ENCODE peak calls at places on chromosomes 16 and 17, in ten cellular contexts. O is suprapubic skin; B is Karpas-422; D is mammary epithelial cell; V is IMR-90; U is trophoblast cell; G is neuronal stem cell; K is ovary; Y is CD8-positive, alpha-beta T cell; L is heart left ventricle. H is an unnamed sample. For H3K4me1 and H3K9me3, the result is how much of the 10 kb centered on the place peaks cover.

GRCh38 chr17:15290605-15291004 is 25.5 kb upstream of the PMP22 start:
- DNase-seq in O (no peak), B (no peak), D (no peak), V (no peak), U (peak), G (no peak), K (no peak), Y (no peak), L (no peak), H (no peak)

GRCh38 chr17:7380321-7380720 is 568 bp upstream of the TNK1 start:
- DNase-seq in O (peak), B (no peak), D (no peak), V (peak), U (peak), G (no peak), K (peak), Y (no peak), L (no peak), H (no peak)

GRCh38 chr17:21039839-21040575 is 2.8 kb downstream of the USP22 start:
- DNase-seq in O (no peak), B (peak), D (peak), V (peak), U (no peak), G (no peak), K (peak), Y (peak), L (no peak), H (no peak)

GRCh38 chr17:2986925-2987324 is 76.5 kb downstream of the OR1D5 start:
- DNase-seq in O (no peak), B (no peak), D (no peak), V (no peak), U (no peak), G (no peak), K (no peak), Y (no peak), L (no peak), H (peak)

GRCh38 chr17:20784100-20784665 is 204.7 kb downstream of the CDRT15L2 start:
- DNase-seq in O (no peak), B (no peak), D (no peak), V (no peak), U (no peak), G (no peak), K (no peak), Y (no peak), L (no peak), H (no peak)

GRCh38 chr17:70327723-70328122 is 158.4 kb downstream of the KCNJ2 start:
- DNase-seq in O (no peak), B (no peak), D (no peak), V (no peak), U (no peak), G (no peak), K (no peak), Y (no peak), L (no peak), H (no peak)

GRCh38 chr16:70484867-70485266 is 30.5 kb downstream of the FCSK start:
- DNase-seq in O (no peak), B (no peak), D (no peak), V (no peak), U (no peak), G (no peak), K (no peak), Y (no peak), L (no peak), H (no peak)

GRCh38 chr17:9370464-9370863 is 205.2 kb downstream of the STX8 start:
- DNase-seq in O (no peak), B (no peak), D (peak), V (peak), U (no peak), G (no peak), K (no peak), Y (no peak), L (no peak), H (no peak)

GRCh38 chr17:64024781-64025731 is 4.6 kb upstream of the ICAM2 start:
- DNase-seq in O (peak), B (no peak), D (no peak), V (peak), U (peak), G (no peak), K (no peak), Y (peak), L (no peak), H (peak)

GRCh38 chr17:67531291-67531690 is 154.2 kb downstream of the PITPNC1 start:
- DNase-seq in O (no peak), B (no peak), D (no peak), V (no peak), U (no peak), G (no peak), K (no peak), Y (no peak), L (no peak), H (no peak)

GRCh38 chr17:43020030-43020621 is 2.1 kb downstream of the VAT1 start:
- DNase-seq in O (no peak), B (no peak), D (no peak), V (no peak), U (no peak), G (no peak), K (no peak), Y (no peak), L (no peak), H (no peak)

GRCh38 chr17:76354747-76355310 is 1.1 kb upstream of the PRPSAP1 start:
- DNase-seq in O (no peak), B (peak), D (no peak), V (no peak), U (no peak), G (no peak), K (no peak), Y (no peak), L (no peak), H (no peak)

GRCh38 chr17:82815354-82815753 is 24.5 kb downstream of the ZNF750 start:
- DNase-seq in O (no peak), B (no peak), D (no peak), V (no peak), U (no peak), G (no peak), K (no peak), Y (no peak), L (peak), H (no peak)

GRCh38 chr17:78325076-78325712 is 34.7 kb downstream of the SOCS3 start:
- DNase-seq in O (peak), B (peak), D (no peak), V (peak), U (peak), G (no peak), K (no peak), Y (no peak), L (peak), H (peak)

GRCh38 chr16:88701541-88702363 is 4.5 kb downstream of the RNF166 start:
- DNase-seq in O (no peak), B (no peak), D (no peak), V (no peak), U (no peak), G (no peak), K (no peak), Y (peak), L (no peak), H (no peak)
- H3K4me1 ChIP-seq in O (half or more), B (under half), D (under half), V (under half), U (under half), G (under half), K (under half), Y (half or more), L (half or more), H (under half)

GRCh38 chr16:16162591-16162990 is 60.7 kb downstream of the ABCC6 start:
- DNase-seq in O (no peak), B (no peak), D (no peak), V (no peak), U (no peak), G (no peak), K (no peak), Y (no peak), L (peak), H (no peak)
- H3K9me3 ChIP-seq in O (under half), B (under half), D (under half), V (under half), U (under half), G (under half), K (under half), Y (under half), L (under half), H (under half)

GRCh38 chr17:80790021-80790765 is 201.4 kb upstream of the CHMP6 start:
- DNase-seq in O (no peak), B (peak), D (no peak), V (no peak), U (no peak), G (no peak), K (no peak), Y (peak), L (no peak), H (no peak)
- H3K4me1 ChIP-seq in O (under half), B (under half), D (under half), V (under half), U (under half), G (under half), K (under half), Y (half or more), L (under half), H (under half)

DNA sequence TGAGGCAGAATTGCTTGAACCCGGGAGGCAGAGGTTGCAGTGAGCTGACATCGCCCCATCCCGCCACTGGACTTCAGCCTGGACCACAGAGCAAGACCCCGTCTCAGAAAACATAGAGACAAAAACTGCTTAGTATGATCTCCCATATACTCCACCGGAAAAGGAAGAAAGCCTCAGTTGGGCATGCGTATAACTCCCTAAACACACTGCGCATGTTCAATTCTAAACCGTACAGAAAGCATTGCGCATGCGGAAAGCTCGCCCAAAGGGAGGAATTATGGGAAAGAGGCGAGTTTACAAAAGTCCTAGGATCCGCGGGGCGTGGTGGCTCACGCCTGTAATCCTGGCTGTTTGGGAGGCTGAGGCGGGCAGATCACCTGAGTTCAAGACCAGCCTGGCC is 312.7 kb upstream of the ERCC4 start:
- DNase-seq in O (no peak), B (no peak), D (no peak), V (no peak), U (no peak), G (no peak), K (no peak), Y (no peak), L (no peak), H (no peak)
- H3K9me3 ChIP-seq in O (under half), B (under half), D (under half), V (under half), U (under half), G (under half), K (under half), Y (under half), L (under half), H (under half)

GRCh38 chr17:31510273-31511175 is 119.0 kb downstream of the RAB11FIP4 start:
- DNase-seq in O (no peak), B (no peak), D (no peak), V (peak), U (no peak), G (no peak), K (no peak), Y (peak), L (no peak), H (peak)

GRCh38 chr17:31512104-31512740 is 120.7 kb downstream of the RAB11FIP4 start:
- DNase-seq in O (no peak), B (no peak), D (no peak), V (no peak), U (no peak), G (no peak), K (no peak), Y (no peak), L (no peak), H (no peak)

GRCh38 chr17:31509805-31510177 is 118.3 kb downstream of the RAB11FIP4 start:
- DNase-seq in O (no peak), B (no peak), D (no peak), V (no peak), U (no peak), G (no peak), K (no peak), Y (no peak), L (no peak), H (no peak)

GRCh38 chr17:31511583-31511982 is 120.1 kb downstream of the RAB11FIP4 start:
- DNase-seq in O (no peak), B (no peak), D (no peak), V (no peak), U (no peak), G (no peak), K (no peak), Y (no peak), L (no peak), H (no peak)

DNA sequence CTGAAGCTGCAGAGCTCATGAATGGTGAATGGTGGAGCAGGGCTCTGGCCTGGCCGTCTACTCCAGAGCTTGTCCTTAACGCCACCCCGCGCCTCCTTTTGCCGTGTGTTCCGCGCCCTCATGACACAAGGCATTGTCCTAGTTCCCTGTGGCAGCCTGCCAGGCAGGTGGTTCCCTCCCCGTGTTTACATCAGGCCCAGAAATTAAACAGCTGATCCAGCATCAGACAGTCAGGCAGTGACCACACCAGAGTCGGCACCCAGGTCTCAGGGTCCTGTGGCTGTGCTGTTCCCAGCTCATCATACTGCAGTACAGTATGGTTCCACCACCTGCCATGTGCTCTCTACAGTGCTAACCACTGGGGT is 119.7 kb downstream of the RAB11FIP4 start:
- DNase-seq in O (no peak), B (no peak), D (no peak), V (no peak), U (no peak), G (no peak), K (no peak), Y (no peak), L (no peak), H (no peak)
- H3K4me1 ChIP-seq in O (under half), B (under half), D (under half), V (under half), U (half or more), G (under half), K (under half), Y (half or more), L (under half), H (under half)

GRCh38 chr17:1882836-1883235 is 53.0 kb downstream of the RPA1 start:
- DNase-seq in O (no peak), B (peak), D (peak), V (peak), U (peak), G (peak), K (no peak), Y (no peak), L (no peak), H (no peak)

GRCh38 chr17:1890758-1891450 is 61.1 kb downstream of the RPA1 start:
- DNase-seq in O (no peak), B (no peak), D (no peak), V (no peak), U (no peak), G (no peak), K (no peak), Y (peak), L (no peak), H (no peak)

GRCh38 chr17:1883536-1883935 is 53.7 kb downstream of the RPA1 start:
- DNase-seq in O (no peak), B (no peak), D (no peak), V (no peak), U (no peak), G (no peak), K (no peak), Y (no peak), L (no peak), H (no peak)

GRCh38 chr17:1888741-1889140 is 58.9 kb downstream of the RPA1 start:
- DNase-seq in O (no peak), B (no peak), D (no peak), V (no peak), U (no peak), G (no peak), K (no peak), Y (no peak), L (no peak), H (no peak)
- H3K9me3 ChIP-seq in O (under half), B (under half), D (under half), V (under half), U (under half), G (under half), K (under half), Y (under half), L (under half), H (under half)

DNA sequence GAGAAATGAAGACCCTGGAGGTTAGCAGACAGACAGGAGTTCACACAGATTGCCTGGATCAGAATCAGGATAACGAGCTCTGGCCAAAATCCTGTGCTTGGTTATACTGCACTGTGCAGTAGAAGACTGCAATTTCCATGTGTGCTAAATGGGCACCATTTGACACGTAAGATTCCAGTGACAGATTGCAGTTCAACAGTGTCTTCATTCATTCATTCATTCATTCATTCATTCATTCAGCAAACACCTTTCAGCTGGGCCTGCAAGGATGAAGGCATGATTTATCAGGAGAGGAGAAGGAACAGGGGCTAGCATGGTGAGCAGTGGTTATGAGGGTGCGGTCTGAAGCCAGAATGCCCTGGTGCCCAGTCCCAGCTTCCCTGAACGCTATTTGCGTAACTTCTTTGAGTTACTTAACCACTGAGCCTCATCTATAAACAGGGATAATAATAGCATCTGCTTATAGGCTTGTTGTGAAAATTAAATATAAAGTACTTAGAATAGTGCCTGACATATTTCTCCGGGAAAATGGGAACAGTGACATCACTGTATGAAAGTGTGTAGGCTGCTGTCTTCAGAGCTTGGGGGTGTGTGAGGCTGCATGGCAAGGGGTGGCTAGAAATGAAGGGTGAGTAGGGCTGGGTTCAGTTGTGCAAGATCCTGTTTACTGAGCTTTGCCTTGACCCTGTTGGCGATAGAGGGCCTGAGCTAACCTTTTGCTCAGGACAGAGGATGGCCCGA is 5.6 kb upstream of the CCL1 start:
- DNase-seq in O (no peak), B (no peak), D (no peak), V (no peak), U (no peak), G (no peak), K (no peak), Y (no peak), L (no peak), H (no peak)
- H3K4me1 ChIP-seq in O (under half), B (under half), D (under half), V (under half), U (under half), G (under half), K (under half), Y (under half), L (under half), H (under half)

GRCh38 chr16:11430601-11431317 is 85.5 kb downstream of the RMI2 start:
- DNase-seq in O (no peak), B (peak), D (no peak), V (no peak), U (no peak), G (no peak), K (no peak), Y (no peak), L (no peak), H (no peak)

GRCh38 chr16:11432856-11433395 is 87.7 kb downstream of the RMI2 start:
- DNase-seq in O (no peak), B (no peak), D (no peak), V (no peak), U (no peak), G (no peak), K (no peak), Y (no peak), L (no peak), H (no peak)

GRCh38 chr16:11429113-11429512 is 83.9 kb downstream of the RMI2 start:
- DNase-seq in O (no peak), B (no peak), D (no peak), V (no peak), U (no peak), G (no peak), K (no peak), Y (no peak), L (no peak), H (no peak)

GRCh38 chr16:11429823-11430222 is 84.6 kb downstream of the RMI2 start:
- DNase-seq in O (no peak), B (peak), D (no peak), V (no peak), U (no peak), G (no peak), K (no peak), Y (no peak), L (no peak), H (no peak)

DNA sequence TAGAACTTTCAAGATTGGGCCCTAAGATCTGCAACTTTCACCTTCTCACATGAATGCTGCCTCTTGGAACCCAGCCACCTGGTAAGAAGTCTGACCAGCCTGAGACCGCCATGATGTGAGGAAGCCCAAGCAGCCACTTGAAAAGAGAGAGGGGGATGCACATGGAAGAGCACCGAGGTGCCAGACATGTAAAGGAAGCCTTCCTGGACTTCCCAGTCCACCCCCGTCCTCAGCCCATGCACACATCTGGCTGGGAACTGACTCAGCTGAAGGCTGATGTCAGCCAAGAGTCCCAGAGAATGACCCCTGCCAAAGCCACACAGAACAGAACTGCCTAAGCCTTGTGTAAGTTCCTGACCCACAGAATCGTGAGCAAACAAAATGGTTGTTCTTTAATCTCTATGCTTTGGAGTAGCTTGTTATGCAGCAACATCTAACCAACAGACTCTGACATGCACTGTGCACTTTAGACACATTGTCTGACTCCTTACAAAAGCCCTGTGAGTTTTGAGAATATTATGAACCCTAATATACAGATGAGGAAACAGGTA is 86.7 kb downstream of the RMI2 start:
- DNase-seq in O (no peak), B (no peak), D (no peak), V (peak), U (no peak), G (no peak), K (no peak), Y (no peak), L (no peak), H (no peak)
- H3K9me3 ChIP-seq in O (under half), B (under half), D (under half), V (under half), U (under half), G (under half), K (under half), Y (under half), L (under half), H (under half)

GRCh38 chr16:23353440-23353839 is 51.3 kb downstream of the SCNN1B start:
- DNase-seq in O (no peak), B (peak), D (no peak), V (no peak), U (no peak), G (no peak), K (no peak), Y (no peak), L (no peak), H (no peak)
- H3K4me1 ChIP-seq in O (under half), B (under half), D (under half), V (under half), U (under half), G (under half), K (under half), Y (under half), L (under half), H (under half)

H was measured in ascending aorta.